ENCODE peak calls at places on chromosomes 5 and 9, in four cellular contexts. A, G, M and X are unnamed samples.

GRCh38 chr5:170254056-170254455 is 21.3 kb downstream of the C5orf58 start:
- DNase-seq in A (no peak), G (no peak), M (no peak), X (no peak)

GRCh38 chr5:174708466-174709207 is 15.7 kb upstream of the MSX2 start:
- DNase-seq in A (no peak), G (no peak), M (no peak), X (no peak)

GRCh38 chr5:39569857-39570256 is 145.1 kb upstream of the DAB2 start:
- DNase-seq in A (no peak), G (no peak), M (no peak), X (no peak)

GRCh38 chr5:61450170-61450815 is 118.2 kb downstream of the ZSWIM6 start:
- DNase-seq in A (no peak), G (no peak), M (peak), X (no peak)

GRCh38 chr9:109816490-109816889 is 36.5 kb downstream of the PALM2AKAP2 start:
- DNase-seq in A (no peak), G (no peak), M (peak), X (no peak)

GRCh38 chr5:173441053-173441628 is 112.9 kb upstream of the STC2 start:
- DNase-seq in A (no peak), G (no peak), M (no peak), X (no peak)

GRCh38 chr9:108844391-108844790 is 11.4 kb downstream of the ACTL7B start:
- DNase-seq in A (no peak), G (no peak), M (no peak), X (no peak)

GRCh38 chr9:98570663-98571440 is 137.9 kb downstream of the GABBR2 start:
- DNase-seq in A (no peak), G (no peak), M (peak), X (peak)

GRCh38 chr5:131968396-131968954 is 23.0 kb upstream of the MEIKIN start:
- DNase-seq in A (no peak), G (no peak), M (no peak), X (no peak)

GRCh38 chr9:106075991-106076390 is 381.6 kb downstream of the TMEM38B start:
- DNase-seq in A (no peak), G (no peak), M (no peak), X (no peak)

GRCh38 chr9:19665146-19665863 is 123.5 kb downstream of the SLC24A2 start:
- DNase-seq in A (no peak), G (no peak), M (no peak), X (no peak)

GRCh38 chr5:172418847-172419810 is 35.2 kb downstream of the SH3PXD2B start:
- DNase-seq in A (peak), G (no peak), M (no peak), X (peak)

GRCh38 chr9:17528859-17529258 is 50.0 kb upstream of the SH3GL2 start:
- DNase-seq in A (no peak), G (no peak), M (peak), X (no peak)

GRCh38 chr5:14665110-14665822 is 748 bp downstream of the OTULIN start:
- DNase-seq in A (no peak), G (peak), M (peak), X (peak)

GRCh38 chr9:311837-312236 is 97.2 kb downstream of the DOCK8 start:
- DNase-seq in A (no peak), G (no peak), M (no peak), X (no peak)

GRCh38 chr9:100087218-100087617 is 11.6 kb downstream of the ERP44 start:
- DNase-seq in A (no peak), G (no peak), M (no peak), X (no peak)

GRCh38 chr9:14315754-14316573 is 2.0 kb upstream of the NFIB start:
- DNase-seq in A (no peak), G (peak), M (peak), X (peak)

GRCh38 chr5:132271251-132272246 is 14.1 kb downstream of the PDLIM4 start:
- DNase-seq in A (no peak), G (no peak), M (no peak), X (peak)

GRCh38 chr5:116524505-116524904 is 50.1 kb downstream of the SEMA6A start:
- DNase-seq in A (no peak), G (no peak), M (no peak), X (no peak)

GRCh38 chr9:90064248-90064647 is 459.4 kb downstream of the GADD45G start:
- DNase-seq in A (no peak), G (no peak), M (no peak), X (no peak)

GRCh38 chr9:72623156-72623555 is 101.7 kb downstream of the TMC1 start:
- DNase-seq in A (no peak), G (no peak), M (no peak), X (no peak)

GRCh38 chr9:117145811-117146490 is 268.9 kb downstream of the ASTN2 start:
- DNase-seq in A (no peak), G (no peak), M (no peak), X (no peak)

GRCh38 chr9:132267660-132268059 is 87.1 kb downstream of the SETX start:
- DNase-seq in A (no peak), G (no peak), M (no peak), X (no peak)

GRCh38 chr9:79254900-79255651 is 316.7 kb upstream of the TLE4 start:
- DNase-seq in A (no peak), G (no peak), M (peak), X (no peak)

GRCh38 chr5:160556886-160557285 is 135.2 kb downstream of the PTTG1 start:
- DNase-seq in A (no peak), G (no peak), M (no peak), X (no peak)
- TF ChIP-seq POLR2A in A (no peak), G (no peak), M (no peak), X (no peak)

DNA sequence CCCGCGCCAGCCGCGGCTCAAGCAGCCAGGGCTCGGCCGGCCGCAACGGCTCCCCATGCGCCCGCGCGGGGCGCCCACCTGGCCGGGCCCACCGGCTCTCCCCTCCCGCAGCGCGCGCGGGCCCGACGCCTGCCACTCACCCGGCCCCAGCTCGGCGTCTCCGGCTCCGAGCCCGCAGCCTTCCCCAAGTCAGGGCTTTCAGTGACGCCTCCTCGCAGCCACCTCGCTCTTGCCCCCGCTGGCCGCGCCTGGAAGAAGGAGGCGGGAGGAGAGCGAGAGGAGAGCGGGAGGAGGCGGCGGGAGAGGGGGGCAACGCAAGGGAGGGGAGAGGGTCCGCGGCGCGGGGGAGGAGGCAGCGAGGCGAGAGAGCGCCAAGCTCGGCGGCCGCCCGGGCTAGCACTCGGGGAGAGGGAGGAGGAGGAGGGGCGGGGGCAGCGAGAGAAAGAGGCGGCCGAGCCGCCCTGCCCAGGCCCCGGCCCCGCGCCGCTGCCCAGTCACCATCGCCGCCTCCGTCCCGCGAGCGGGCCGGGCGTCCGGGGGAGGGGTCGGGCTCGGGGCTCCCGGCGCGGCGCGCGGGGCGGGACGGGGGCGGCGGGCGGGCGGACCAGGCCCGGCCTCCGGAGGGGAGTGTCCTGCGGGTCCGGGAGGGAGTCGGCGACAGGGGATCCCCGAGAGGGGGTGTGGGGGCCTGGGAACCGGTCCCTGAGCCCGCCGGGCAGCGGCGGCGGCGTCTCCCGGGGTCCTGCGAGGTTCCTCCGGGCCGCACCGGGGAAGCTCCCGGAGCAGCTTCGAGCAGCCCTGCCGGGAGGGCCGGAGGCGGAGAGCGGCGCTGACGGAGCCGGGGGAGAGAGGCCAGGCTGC is at the start of gene LHFPL2:
- DNase-seq in A (peak), G (peak), M (peak), X (peak)
- TF ChIP-seq POLR2A in A (no peak), G (peak), M (peak), X (no peak)

GRCh38 chr5:10762776-10763500 is 1.9 kb upstream of the DAP start:
- DNase-seq in A (no peak), G (no peak), M (no peak), X (no peak)
- TF ChIP-seq POLR2A in A (no peak), G (no peak), M (no peak), X (no peak)

GRCh38 chr9:36765468-36766341 is 193.0 kb downstream of the MELK start:
- DNase-seq in A (peak), G (peak), M (peak), X (peak)
- TF ChIP-seq POLR2A in A (no peak), G (no peak), M (peak), X (no peak)